ENCODE peak calls at places on chromosomes 16 and 17, in ten cellular contexts. W, J, Z, U, D, M, Y, X, I and F are unnamed samples.
A peak's percentile ranks its signal among the peaks of the same experiment; 100 is the strongest.

GRCh38 chr16:78639775-78640174 is 540.3 kb downstream of the WWOX start:
- DNase-seq in W (no peak), J (no peak), Z (no peak), U (no peak), D (no peak), M (no peak), Y (no peak), X (no peak), I (no peak), F (no peak)

GRCh38 chr17:43986225-43986981 is 18.0 kb upstream of the NAGS start:
- DNase-seq in W (no peak), J (no peak), Z (no peak), U (no peak), D (no peak), M (no peak), Y (no peak), X (no peak), I (no peak), F (no peak)

GRCh38 chr17:57296231-57296630 is 39.9 kb downstream of the MSI2 start:
- DNase-seq in W (no peak), J (no peak), Z (no peak), U (no peak), D (no peak), M (no peak), Y (no peak), X (no peak), I (no peak), F (no peak)

GRCh38 chr17:61806941-61807340 is 56.4 kb downstream of the BRIP1 start:
- DNase-seq in W (no peak), J (no peak), Z (no peak), U (no peak), D (no peak), M (no peak), Y (no peak), X (no peak), I (no peak), F (no peak)

GRCh38 chr16:71424626-71425025 is 17.2 kb downstream of the TLE7 start:
- DNase-seq in W (no peak), J (peak; percentile 26), Z (no peak), U (no peak), D (no peak), M (no peak), Y (no peak), X (no peak), I (no peak), F (no peak)

GRCh38 chr17:31136319-31136718 is 41.5 kb downstream of the NF1 start:
- DNase-seq in W (no peak), J (no peak), Z (no peak), U (no peak), D (no peak), M (no peak), Y (no peak), X (no peak), I (no peak), F (no peak)

GRCh38 chr17:7175363-7175733 is 3.8 kb downstream of the ASGR1 start:
- DNase-seq in W (no peak), J (no peak), Z (no peak), U (no peak), D (no peak), M (no peak), Y (no peak), X (no peak), I (no peak), F (no peak)

GRCh38 chr17:55783684-55784245 is 32.9 kb downstream of the PCTP start:
- DNase-seq in W (no peak), J (peak; percentile 62), Z (peak; percentile 47), U (peak; percentile 86), D (no peak), M (peak; percentile 35), Y (no peak), X (peak; percentile 48), I (peak; percentile 81), F (peak; percentile 20)

GRCh38 chr16:17237350-17237944 is 233.3 kb downstream of the XYLT1 start:
- DNase-seq in W (no peak), J (no peak), Z (no peak), U (no peak), D (no peak), M (no peak), Y (no peak), X (no peak), I (no peak), F (no peak)

GRCh38 chr16:67613808-67614207 is 31.1 kb upstream of the CARMIL2 start:
- DNase-seq in W (peak; percentile 35), J (no peak), Z (no peak), U (no peak), D (no peak), M (no peak), Y (no peak), X (no peak), I (no peak), F (peak; percentile 5)

GRCh38 chr16:4471869-4472268 is 2.6 kb downstream of the NMRAL1 start:
- DNase-seq in W (no peak), J (no peak), Z (no peak), U (no peak), D (no peak), M (no peak), Y (no peak), X (no peak), I (no peak), F (no peak)

GRCh38 chr16:4472880-4473279 is 1.5 kb downstream of the NMRAL1 start:
- DNase-seq in W (no peak), J (no peak), Z (no peak), U (no peak), D (no peak), M (no peak), Y (no peak), X (no peak), I (no peak), F (no peak)

GRCh38 chr16:4475880-4476790 is at the start of gene HMOX2:
- DNase-seq in W (peak; percentile 94), J (peak; percentile 97), Z (peak; percentile 87), U (peak; percentile 96), D (peak; percentile 85), M (peak; percentile 97), Y (peak; percentile 95), X (peak; percentile 86), I (peak; percentile 90), F (peak; percentile 96)

GRCh38 chr16:4477966-4478365 is 1.8 kb downstream of the HMOX2 start:
- DNase-seq in W (peak; percentile 47), J (no peak), Z (no peak), U (no peak), D (no peak), M (no peak), Y (no peak), X (no peak), I (no peak), F (no peak)

DNA sequence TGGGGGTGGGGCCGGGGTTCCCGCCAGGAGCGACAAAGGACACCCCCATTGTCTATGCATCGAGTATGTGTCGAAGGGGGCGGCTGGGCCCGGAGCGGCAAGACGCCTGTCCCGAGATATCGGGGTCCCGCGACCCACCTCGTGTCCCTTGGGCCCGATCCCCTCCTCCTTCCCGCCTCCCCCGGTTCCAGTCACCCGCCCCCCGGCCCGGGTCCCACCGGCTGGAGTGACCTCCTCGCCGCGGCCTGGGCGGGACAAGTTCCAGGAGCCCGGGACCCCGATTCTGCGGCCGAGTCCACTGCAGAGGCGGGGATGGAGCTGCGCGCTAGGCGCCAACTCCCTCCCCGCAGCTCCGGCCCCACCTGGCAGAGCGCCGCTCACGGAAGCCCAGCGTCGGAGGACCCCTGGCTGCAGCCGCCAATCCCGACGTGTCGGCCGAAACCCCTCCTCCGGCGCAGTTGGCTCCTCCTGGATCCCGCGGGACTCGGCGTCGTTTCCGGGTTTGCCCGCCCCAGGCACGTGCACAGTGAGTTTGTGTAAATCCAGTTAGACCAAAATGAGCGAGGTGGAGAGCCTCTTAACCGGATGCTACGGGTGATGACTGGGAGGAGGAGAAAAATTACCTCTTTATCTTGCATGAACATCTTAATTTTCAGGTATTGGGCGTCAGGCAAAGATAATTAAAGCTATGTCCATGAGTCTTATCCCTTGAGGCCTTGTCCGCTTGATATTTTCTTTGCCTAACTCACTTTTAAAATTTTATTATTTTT is at the start of gene NMRAL1:
- DNase-seq in W (peak; percentile 90), J (peak; percentile 96), Z (peak; percentile 87), U (peak; percentile 94), D (no peak), M (peak; percentile 92), Y (peak; percentile 90), X (peak; percentile 86), I (peak; percentile 90), F (peak; percentile 90)
- TF ChIP-seq CTCF in W (no peak), J (no peak), Z (peak; percentile 26), U (no peak), D (no peak), M (no peak), Y (peak; percentile 5), X (no peak), I (no peak), F (no peak)

DNA sequence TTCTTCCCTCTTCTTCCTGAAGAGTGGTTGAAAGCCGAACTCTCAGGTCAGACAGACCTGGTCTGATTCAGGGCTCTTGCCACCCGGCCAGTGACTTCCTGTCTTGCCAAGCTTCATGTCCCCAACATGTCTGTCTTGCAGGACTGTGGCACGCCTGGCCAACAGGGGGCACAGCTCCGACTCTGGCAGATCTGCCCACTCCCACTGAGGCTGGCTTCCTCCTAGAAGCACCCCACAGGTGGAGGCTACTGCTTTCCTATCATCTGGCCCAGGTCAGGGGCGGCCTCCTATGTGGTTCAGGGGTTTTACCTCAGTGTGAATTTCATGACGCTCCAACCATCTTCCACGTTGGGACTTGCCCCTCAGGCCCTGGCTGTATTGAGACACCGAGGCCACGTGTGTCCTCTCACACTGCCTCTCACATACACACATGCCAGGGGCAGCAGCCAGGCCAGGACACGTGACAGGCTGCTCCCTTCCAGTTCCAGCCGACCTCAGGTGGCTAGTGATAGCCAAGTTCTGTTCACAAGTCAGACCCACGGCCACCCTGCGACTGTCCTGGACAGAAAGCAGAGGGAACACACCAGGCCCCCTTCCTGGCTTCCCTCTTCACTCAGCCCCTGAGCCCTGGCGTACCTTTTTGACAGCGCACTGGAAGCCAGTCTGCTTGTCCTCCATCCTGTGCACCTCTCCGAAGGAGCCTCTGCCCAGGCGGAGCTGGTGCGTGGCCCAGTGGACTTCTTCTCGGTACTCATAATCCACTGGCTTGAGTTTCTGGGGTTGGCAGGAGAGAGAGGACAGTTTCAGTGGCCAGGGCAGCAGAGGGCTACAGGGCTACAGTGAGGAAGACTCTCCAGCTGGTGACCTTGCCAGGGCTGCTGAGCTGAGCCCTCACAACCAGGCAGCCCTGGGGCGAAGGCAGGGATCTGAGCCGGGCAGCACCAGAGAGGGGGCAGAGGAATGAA is 22.6 kb upstream of the SPATA32 start:
- DNase-seq in W (peak; percentile 40), J (peak; percentile 70), Z (no peak), U (peak; percentile 72), D (no peak), M (peak; percentile 68), Y (no peak), X (no peak), I (peak; percentile 65), F (no peak)
- H3K36me3 ChIP-seq in W (no peaks in the 10 kb centered on the region), J (peaks cover 66% of the 10 kb centered on the region), Z (no peaks in the 10 kb centered on the region), U (peaks cover 15% of the 10 kb centered on the region), D (peaks cover 9% of the 10 kb centered on the region), M (peaks cover 92% of the 10 kb centered on the region), Y (peaks cover 5% of the 10 kb centered on the region), X (peaks cover 44% of the 10 kb centered on the region), I (peaks cover 100% of the 10 kb centered on the region), F (no peaks in the 10 kb centered on the region)

GRCh38 chr16:29192329-29193247 is 207.7 kb downstream of the LAT start:
- DNase-seq in W (no peak), J (peak; percentile 56), Z (peak; percentile 16), U (peak; percentile 46), D (no peak), M (no peak), Y (no peak), X (no peak), I (no peak), F (peak; percentile 7)
- TF ChIP-seq CTCF in W (no peak), J (peak; percentile 7), Z (no peak), U (no peak), D (no peak), M (no peak), Y (peak; percentile 13), X (no peak), I (no peak), F (no peak)

GRCh38 chr16:50331570-50331969 is 37.2 kb downstream of the BRD7 start:
- DNase-seq in W (no peak), J (no peak), Z (no peak), U (no peak), D (no peak), M (no peak), Y (no peak), X (no peak), I (no peak), F (no peak)
- H3K36me3 ChIP-seq in W (peaks cover 18% of the 10 kb centered on the region), J (peaks cover 64% of the 10 kb centered on the region), Z (no peaks in the 10 kb centered on the region), U (peaks cover 3% of the 10 kb centered on the region), D (peaks cover under 1% of the 10 kb centered on the region), M (peaks cover 66% of the 10 kb centered on the region), Y (peaks cover 3% of the 10 kb centered on the region), X (no peaks in the 10 kb centered on the region), I (peaks cover 84% of the 10 kb centered on the region), F (no peaks in the 10 kb centered on the region)